ENCODE peak calls at places on chromosomes 11 and 22, in four cellular contexts. T is A549, I is suprapubic skin, L is HepG2. Z is an unnamed sample.

GRCh38 chr11:34512810-34513673 is 552 bp downstream of the ELF5 start:
- DNase-seq in T (peak), I (no peak), L (peak), Z (no peak)

GRCh38 chr22:32106930-32107329 is 52.2 kb downstream of the C22orf42 start:
- DNase-seq in T (no peak), I (no peak), L (no peak), Z (no peak)

GRCh38 chr11:32056445-32056844 is 34.4 kb upstream of the RCN1 start:
- DNase-seq in T (no peak), I (no peak), L (no peak), Z (no peak)

GRCh38 chr11:10480026-10480425 is 25.0 kb downstream of the AMPD3 start:
- DNase-seq in T (no peak), I (peak), L (no peak), Z (no peak)

GRCh38 chr11:61480936-61481335 is 27.6 kb upstream of the LRRC10B start:
- DNase-seq in T (no peak), I (no peak), L (no peak), Z (no peak)

GRCh38 chr11:72683782-72684200 is 9.6 kb upstream of the PDE2A start:
- DNase-seq in T (peak), I (no peak), L (peak), Z (no peak)

GRCh38 chr22:20965888-20966855 is 883 bp upstream of the AIFM3 start:
- DNase-seq in T (no peak), I (no peak), L (no peak), Z (no peak)

GRCh38 chr22:25644122-25644521 is 79.6 kb downstream of the GRK3 start:
- DNase-seq in T (no peak), I (no peak), L (no peak), Z (no peak)

GRCh38 chr11:112161012-112161411 is 2.9 kb downstream of the IL18 start:
- DNase-seq in T (no peak), I (no peak), L (no peak), Z (no peak)

GRCh38 chr22:40236131-40236665 is 58.5 kb downstream of the TNRC6B start:
- DNase-seq in T (no peak), I (no peak), L (no peak), Z (no peak)

GRCh38 chr11:82929121-82929520 is 27.6 kb downstream of the DDIAS start:
- DNase-seq in T (no peak), I (no peak), L (no peak), Z (no peak)

GRCh38 chr11:117072517-117073218 is 25.6 kb downstream of the SIK3 start:
- DNase-seq in T (peak), I (no peak), L (peak), Z (no peak)

GRCh38 chr11:27087425-27087824 is 46.8 kb downstream of the BBOX1 start:
- DNase-seq in T (no peak), I (no peak), L (no peak), Z (no peak)

GRCh38 chr22:38874529-38875222 is 2.7 kb upstream of the CBX6 start:
- DNase-seq in T (no peak), I (no peak), L (no peak), Z (peak)

GRCh38 chr11:3907590-3907989 is 52.1 kb downstream of the STIM1 start:
- DNase-seq in T (no peak), I (no peak), L (no peak), Z (no peak)

GRCh38 chr11:43694477-43694876 is 13.9 kb downstream of the HSD17B12 start:
- DNase-seq in T (no peak), I (no peak), L (no peak), Z (no peak)

GRCh38 chr11:1071571-1072115 is 3.0 kb upstream of the MUC2 start:
- DNase-seq in T (no peak), I (peak), L (no peak), Z (no peak)

GRCh38 chr22:24578355-24579241 is 14.3 kb downstream of the LRRC75B start:
- DNase-seq in T (no peak), I (no peak), L (peak), Z (no peak)

GRCh38 chr11:86742436-86742805 is 57.9 kb upstream of the PRSS23 start:
- DNase-seq in T (no peak), I (no peak), L (no peak), Z (no peak)

GRCh38 chr22:34976474-34976873 is 89.5 kb upstream of the ISX start:
- DNase-seq in T (no peak), I (no peak), L (no peak), Z (no peak)

GRCh38 chr11:62538470-62539237 is 8.0 kb downstream of the AHNAK start:
- DNase-seq in T (no peak), I (no peak), L (no peak), Z (no peak)

GRCh38 chr11:36177837-36178236 is 111.4 kb downstream of the COMMD9 start:
- DNase-seq in T (no peak), I (no peak), L (no peak), Z (no peak)

GRCh38 chr11:86519064-86519911 is 144.6 kb downstream of the CCDC81 start:
- DNase-seq in T (no peak), I (no peak), L (no peak), Z (no peak)

GRCh38 chr11:706957-707816 is 1.2 kb downstream of the EPS8L2 start:
- DNase-seq in T (peak), I (no peak), L (peak), Z (no peak)

GRCh38 chr22:41775976-41776375 is 24.5 kb upstream of the CCDC134 start:
- DNase-seq in T (no peak), I (no peak), L (no peak), Z (no peak)

GRCh38 chr11:74171630-74172465 is 759 bp downstream of the PPME1 start:
- DNase-seq in T (no peak), I (no peak), L (no peak), Z (no peak)

DNA sequence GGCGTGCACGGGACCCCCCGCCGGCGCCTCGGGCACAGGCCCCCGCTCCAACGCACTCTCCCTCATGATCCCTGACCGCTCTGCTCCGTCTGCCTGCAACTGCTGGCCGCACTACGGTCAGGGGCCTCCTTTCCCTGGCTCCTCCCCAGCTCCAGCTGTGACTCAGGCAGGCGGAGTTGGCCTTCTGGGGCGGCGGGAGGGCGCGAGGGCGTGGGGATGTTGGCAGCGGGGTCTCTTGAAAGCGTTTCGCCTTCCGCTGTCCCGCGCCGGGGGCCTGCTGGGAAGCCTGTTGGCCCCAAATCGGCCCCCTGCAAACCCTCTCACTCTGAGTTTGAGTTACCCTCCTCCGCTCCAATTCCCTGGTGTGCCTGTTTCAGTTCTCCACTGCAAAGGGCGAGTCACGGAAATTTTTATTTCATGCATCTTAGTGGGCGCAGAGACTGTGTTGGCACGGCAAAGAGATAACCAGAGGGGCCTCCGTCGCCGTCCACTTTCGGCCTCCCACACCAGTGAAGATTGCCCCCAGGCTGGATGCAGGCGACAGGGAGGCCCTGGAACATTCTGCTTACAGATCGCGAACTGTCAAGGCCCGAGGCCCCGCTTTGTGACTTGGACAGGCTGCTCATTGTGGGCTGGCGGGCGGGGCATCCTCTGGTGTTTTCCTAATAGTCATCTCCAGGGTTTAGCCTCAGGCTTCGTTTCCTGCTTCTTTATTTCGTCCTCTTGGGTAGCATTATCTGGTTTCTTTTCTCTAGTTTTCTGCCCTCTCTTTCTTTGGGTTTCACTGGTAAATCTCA is at the start of gene CAVIN3:
- DNase-seq in T (peak), I (peak), L (no peak), Z (peak)
- TF ChIP-seq EP300 in T (no peak), I (no peak), L (no peak), Z (no peak)

GRCh38 chr11:26040339-26040738 is 291.6 kb upstream of the ANO3 start:
- DNase-seq in T (no peak), I (no peak), L (no peak), Z (no peak)
- TF ChIP-seq EP300 in T (no peak), I (no peak), L (no peak), Z (no peak)

GRCh38 chr11:130711193-130711592 is 205.1 kb downstream of the SNX19 start:
- DNase-seq in T (no peak), I (no peak), L (no peak), Z (no peak)

GRCh38 chr11:130710022-130710421 is 206.3 kb downstream of the SNX19 start:
- DNase-seq in T (no peak), I (no peak), L (no peak), Z (no peak)

GRCh38 chr11:130715085-130715932 is 201.0 kb downstream of the SNX19 start:
- DNase-seq in T (no peak), I (no peak), L (no peak), Z (no peak)

GRCh38 chr11:130710442-130711101 is 205.7 kb downstream of the SNX19 start:
- DNase-seq in T (no peak), I (no peak), L (no peak), Z (no peak)

DNA sequence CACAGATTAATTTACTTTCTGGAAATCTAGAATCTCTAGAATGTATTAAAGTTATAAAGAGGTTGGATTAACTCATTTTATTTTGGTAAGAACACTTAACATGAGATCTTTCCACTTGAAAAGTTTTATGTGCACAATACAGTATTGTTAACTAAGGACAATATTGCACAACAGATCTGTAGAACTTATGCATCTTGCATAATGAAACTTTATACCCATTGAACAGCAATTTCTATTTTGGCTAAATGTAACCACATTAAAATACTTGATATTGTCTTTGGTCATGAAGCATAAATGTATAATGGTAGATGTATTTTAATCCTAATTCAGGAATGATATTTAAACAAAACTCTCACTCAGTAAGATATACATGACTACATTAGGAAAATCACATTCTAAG is 203.8 kb downstream of the SNX19 start:
- DNase-seq in T (no peak), I (no peak), L (no peak), Z (no peak)
- TF ChIP-seq EP300 in T (no peak), I (no peak), L (no peak), Z (no peak)

DNA sequence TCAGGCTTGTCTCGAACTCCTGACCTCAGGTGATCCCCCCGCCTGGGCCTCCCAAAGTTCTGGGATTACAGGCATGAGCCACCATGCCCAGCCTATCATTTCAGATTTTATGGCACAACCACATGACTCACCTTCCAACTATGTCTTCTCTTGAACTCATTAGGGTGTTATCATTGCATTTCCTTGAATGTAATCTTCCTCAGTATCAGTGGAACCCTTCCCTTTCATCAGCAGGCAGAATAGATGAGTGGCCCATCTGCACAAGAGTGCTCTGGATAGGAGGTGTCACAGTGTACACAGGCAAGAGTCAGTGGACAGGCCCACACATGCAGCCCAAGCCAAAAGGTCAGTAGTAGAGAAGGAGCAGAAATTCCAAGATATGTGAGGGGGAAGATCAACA is 29.1 kb upstream of the AQP11 start:
- DNase-seq in T (no peak), I (no peak), L (peak), Z (no peak)
- TF ChIP-seq EP300 in T (no peak), I (no peak), L (no peak), Z (no peak)

GRCh38 chr11:67558084-67558772 is 25.4 kb upstream of the GSTP1 start:
- DNase-seq in T (no peak), I (no peak), L (peak), Z (no peak)

GRCh38 chr11:67563354-67564114 is 20.1 kb upstream of the GSTP1 start:
- DNase-seq in T (no peak), I (no peak), L (no peak), Z (peak)

GRCh38 chr11:67564230-67564629 is 19.4 kb upstream of the GSTP1 start:
- DNase-seq in T (no peak), I (no peak), L (no peak), Z (no peak)

GRCh38 chr11:67562951-67563350 is 20.7 kb upstream of the GSTP1 start:
- DNase-seq in T (no peak), I (no peak), L (no peak), Z (no peak)

GRCh38 chr11:67561971-67562560 is 21.5 kb upstream of the GSTP1 start:
- DNase-seq in T (no peak), I (no peak), L (no peak), Z (no peak)
- TF ChIP-seq EP300 in T (no peak), I (no peak), L (no peak), Z (no peak)